ENCODE peak calls at places on chromosome 7, in four cellular contexts. F, L, J and Y are unnamed samples.

GRCh38 chr7:70710011-70710480 is 421.9 kb upstream of the GALNT17 start:
- DNase-seq in J (no peak), L (no peak), F (no peak), Y (no peak)

GRCh38 chr7:140049339-140050024 is 13.3 kb downstream of the PARP12 start:
- DNase-seq in J (peak), F (no peak), L (no peak), Y (no peak)

GRCh38 chr7:13901577-13901976 is 87.9 kb downstream of the ETV1 start:
- DNase-seq in L (no peak), F (no peak), J (no peak), Y (no peak)

GRCh38 chr7:2411815-2412586 is 8.6 kb downstream of the CHST12 start:
- DNase-seq in F (no peak), J (peak), L (no peak), Y (no peak)

GRCh38 chr7:130290745-130291144 is 2.2 kb upstream of the CPA4 start:
- DNase-seq in J (no peak), F (peak), L (no peak), Y (no peak)

GRCh38 chr7:43439631-43440401 is 143.1 kb upstream of the STK17A start:
- DNase-seq in J (peak), F (peak), L (peak), Y (peak)

GRCh38 chr7:47557986-47558670 is 23.8 kb downstream of the TNS3 start:
- DNase-seq in J (no peak), F (peak), L (no peak), Y (no peak)

GRCh38 chr7:1567893-1568292 is 1.9 kb downstream of the PSMG3 start:
- DNase-seq in F (no peak), L (no peak), J (no peak), Y (no peak)

GRCh38 chr7:105830405-105831218 is 45.8 kb downstream of the ATXN7L1 start:
- DNase-seq in J (peak), L (no peak), F (peak), Y (peak)

GRCh38 chr7:30816291-30817059 is 45.3 kb downstream of the MINDY4 start:
- DNase-seq in F (no peak), L (no peak), J (no peak), Y (no peak)

GRCh38 chr7:102320601-102321350 is 34.1 kb downstream of the SH2B2 start:
- DNase-seq in L (no peak), J (no peak), F (no peak), Y (no peak)

GRCh38 chr7:14900051-14900450 is 2.5 kb downstream of the DGKB start:
- DNase-seq in F (no peak), J (no peak), L (no peak), Y (no peak)

GRCh38 chr7:149820622-149821190 is 17.5 kb upstream of the ZNF862 start:
- DNase-seq in F (no peak), L (no peak), J (no peak), Y (no peak)

GRCh38 chr7:31744294-31744874 is 57.4 kb downstream of the PPP1R17 start:
- DNase-seq in L (peak), J (peak), F (peak), Y (peak)

GRCh38 chr7:5693529-5693928 is 87.9 kb downstream of the RNF216 start:
- DNase-seq in F (no peak), J (peak), L (no peak), Y (no peak)

GRCh38 chr7:19249281-19249680 is 104.1 kb upstream of the FERD3L start:
- DNase-seq in J (no peak), L (no peak), F (no peak), Y (no peak)

GRCh38 chr7:88095-88926 is 104.1 kb upstream of the FAM20C start:
- DNase-seq in J (no peak), L (peak), F (no peak), Y (no peak)

GRCh38 chr7:86833360-86833759 is 189.7 kb downstream of the GRM3 start:
- DNase-seq in F (no peak), L (no peak), J (no peak), Y (no peak)

GRCh38 chr7:151408839-151409554 is 841 bp downstream of the WDR86 start:
- DNase-seq in L (no peak), F (no peak), J (peak), Y (no peak)
- TF ChIP-seq SIN3A in L (no peak), F (no peak), J (no peak), Y (no peak)

GRCh38 chr7:103574536-103574935 is 128.5 kb upstream of the SLC26A5 start:
- DNase-seq in L (no peak), F (no peak), J (no peak), Y (no peak)
- TF ChIP-seq TCF7L2 in L (no peak), F (no peak), J (no peak), Y (no peak)

DNA sequence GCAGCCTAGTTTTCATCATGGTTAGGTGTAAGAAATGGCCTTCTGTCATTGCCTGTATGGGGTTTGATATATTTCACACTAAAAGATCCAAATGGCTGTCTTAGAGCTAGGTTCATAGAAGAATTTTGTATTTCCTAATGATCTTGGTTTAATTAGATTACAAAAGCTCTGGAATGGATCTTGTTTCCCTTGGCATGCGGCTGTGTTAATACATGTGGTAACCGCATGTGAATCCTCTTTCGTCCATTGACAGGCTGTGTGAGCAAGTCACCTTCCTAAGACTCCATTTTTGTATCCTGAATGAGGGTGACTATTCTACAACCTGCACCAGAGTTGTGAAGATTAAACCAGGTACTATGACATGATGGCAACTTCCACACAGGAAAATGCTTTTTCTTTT is 12.4 kb upstream of the FZD1 start:
- DNase-seq in J (no peak), L (no peak), F (no peak), Y (no peak)
- TF ChIP-seq SIN3A in J (no peak), L (no peak), F (no peak), Y (no peak)

DNA sequence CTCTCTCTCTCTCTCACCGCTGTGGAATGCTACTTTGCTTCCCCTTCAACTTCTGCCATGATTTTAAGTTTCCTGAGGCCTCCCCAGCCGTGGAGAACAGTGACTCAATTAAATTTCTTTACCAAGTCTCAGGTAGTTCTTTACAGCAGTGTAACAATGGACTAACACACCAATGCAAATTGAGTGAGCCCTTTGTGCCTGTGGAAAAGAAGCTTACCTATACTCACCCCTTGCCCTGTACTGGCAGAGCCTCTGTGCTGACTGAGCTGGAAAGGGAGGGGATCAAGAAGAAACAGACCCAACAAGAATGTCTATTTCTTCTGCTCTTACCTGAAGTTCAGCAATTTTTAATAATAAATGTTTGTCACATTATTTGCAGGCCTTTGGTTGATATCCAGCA is 642.4 kb upstream of the KCND2 start:
- DNase-seq in L (no peak), F (no peak), J (no peak), Y (no peak)
- TF ChIP-seq TCF7L2 in L (no peak), F (no peak), J (no peak), Y (no peak)

DNA sequence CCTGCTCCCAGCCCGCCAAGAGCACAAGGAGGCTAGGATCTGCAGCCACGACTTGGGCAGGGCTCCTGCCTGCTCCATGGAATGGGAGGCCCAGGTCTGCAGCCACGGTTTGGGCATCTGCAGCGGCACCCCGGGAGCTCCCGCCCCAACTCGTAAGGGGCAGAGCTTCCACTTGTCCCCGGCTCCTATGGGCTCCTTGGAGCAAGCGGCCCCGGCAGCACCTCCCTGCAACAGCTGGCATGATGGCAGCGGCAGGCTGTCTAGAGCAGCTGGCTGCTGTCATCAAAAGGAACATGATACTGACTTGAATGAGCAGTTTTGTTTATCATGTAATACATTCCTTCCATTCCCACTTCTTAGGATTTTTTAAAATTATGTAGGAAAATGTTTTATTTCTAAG is 684.0 kb upstream of the FOXK1 start:
- DNase-seq in L (no peak), F (no peak), J (no peak), Y (no peak)
- TF ChIP-seq SIN3A in L (no peak), F (no peak), J (no peak), Y (no peak)

GRCh38 chr7:131302876-131303707 is 24.6 kb upstream of the MKLN1 start:
- DNase-seq in J (peak), L (no peak), F (peak), Y (no peak)
- TF ChIP-seq TCF7L2 in J (no peak), L (no peak), F (no peak), Y (no peak)

GRCh38 chr7:45985902-45986301 is 64.8 kb upstream of the IGFBP3 start:
- DNase-seq in L (no peak), F (no peak), J (no peak), Y (no peak)
- TF ChIP-seq SIN3A in L (no peak), F (no peak), J (no peak), Y (no peak)

GRCh38 chr7:42227523-42227922 is 9.5 kb downstream of the GLI3 start:
- DNase-seq in L (no peak), F (no peak), J (no peak), Y (no peak)
- TF ChIP-seq TCF7L2 in L (no peak), F (no peak), J (no peak), Y (no peak)

GRCh38 chr7:16432425-16432731 is 11.0 kb upstream of the CRPPA start:
- DNase-seq in F (no peak), J (no peak), L (no peak), Y (no peak)
- TF ChIP-seq SIN3A in F (no peak), J (no peak), L (no peak), Y (no peak)

GRCh38 chr7:101235522-101235921 is 2.1 kb downstream of the CLDN15 start:
- DNase-seq in L (no peak), J (no peak), F (no peak), Y (no peak)

GRCh38 chr7:101236292-101236691 is 1.3 kb downstream of the CLDN15 start:
- DNase-seq in J (no peak), F (no peak), L (no peak), Y (no peak)

GRCh38 chr7:101239191-101239950 is 1.8 kb upstream of the CLDN15 start:
- DNase-seq in F (no peak), L (no peak), J (no peak), Y (no peak)

GRCh38 chr7:101238226-101239182 is 902 bp upstream of the CLDN15 start:
- DNase-seq in F (no peak), J (no peak), L (no peak), Y (no peak)

GRCh38 chr7:101237206-101238067 is at the start of gene CLDN15:
- DNase-seq in J (peak), L (no peak), F (no peak), Y (no peak)
- TF ChIP-seq TCF7L2 in J (no peak), L (no peak), F (no peak), Y (no peak)